ENCODE peak calls at places on chromosomes 16 and 17, in eight cellular contexts. U, D, S, V, G, X, H and N are unnamed samples.

GRCh38 chr16:50067290-50067853 is 1.6 kb downstream of the HEATR3 start:
- DNase-seq in U (peak), D (peak), S (no peak), V (peak), G (peak), X (peak), H (no peak), N (no peak)

GRCh38 chr17:13601317-13601775 is 383 bp downstream of the HS3ST3A1 start:
- DNase-seq in U (peak), D (no peak), S (no peak), V (no peak), G (no peak), X (no peak), H (no peak), N (no peak)

GRCh38 chr17:27544350-27545131 is 86.4 kb upstream of the LGALS9 start:
- DNase-seq in U (no peak), D (no peak), S (no peak), V (no peak), G (peak), X (no peak), H (no peak), N (no peak)

GRCh38 chr16:70754371-70754770 is 46.6 kb downstream of the VAC14 start:
- DNase-seq in U (no peak), D (no peak), S (peak), V (no peak), G (no peak), X (no peak), H (no peak), N (peak)

GRCh38 chr17:35291802-35292201 is 48.9 kb downstream of the SLFN5 start:
- DNase-seq in U (peak), D (no peak), S (no peak), V (no peak), G (no peak), X (no peak), H (no peak), N (no peak)

GRCh38 chr16:88748364-88748763 is 36.7 kb downstream of the PIEZO1 start:
- DNase-seq in U (no peak), D (no peak), S (no peak), V (no peak), G (no peak), X (no peak), H (no peak), N (no peak)

GRCh38 chr17:75260679-75261335 is 599 bp downstream of the GGA3 start:
- DNase-seq in U (peak), D (no peak), S (no peak), V (no peak), G (no peak), X (no peak), H (no peak), N (no peak)

GRCh38 chr16:87654826-87655225 is 52.5 kb downstream of the JPH3 start:
- DNase-seq in U (no peak), D (no peak), S (no peak), V (no peak), G (no peak), X (no peak), H (no peak), N (no peak)

GRCh38 chr16:12082207-12082606 is 105.7 kb downstream of the SNX29 start:
- DNase-seq in U (no peak), D (no peak), S (no peak), V (no peak), G (no peak), X (no peak), H (no peak), N (no peak)

GRCh38 chr17:53924530-53925455 is 102.1 kb downstream of the KIF2B start:
- DNase-seq in U (no peak), D (peak), S (no peak), V (peak), G (no peak), X (no peak), H (no peak), N (no peak)

GRCh38 chr16:81581107-81581506 is 136.5 kb downstream of the CMIP start:
- DNase-seq in U (no peak), D (no peak), S (no peak), V (no peak), G (no peak), X (no peak), H (peak), N (no peak)

GRCh38 chr17:61416540-61417363 is 17.1 kb downstream of the TBX2 start:
- DNase-seq in U (peak), D (peak), S (peak), V (peak), G (peak), X (peak), H (peak), N (peak)

GRCh38 chr17:50986989-50987660 is 121.0 kb upstream of the TOB1 start:
- DNase-seq in U (peak), D (no peak), S (no peak), V (no peak), G (no peak), X (no peak), H (no peak), N (no peak)

GRCh38 chr17:4947411-4948165 is 742 bp downstream of the PFN1 start:
- DNase-seq in U (peak), D (peak), S (peak), V (peak), G (peak), X (no peak), H (peak), N (peak)

GRCh38 chr16:55253987-55254386 is 70.0 kb upstream of the IRX6 start:
- DNase-seq in U (no peak), D (no peak), S (no peak), V (no peak), G (no peak), X (no peak), H (no peak), N (no peak)

GRCh38 chr16:66728117-66728787 is 23.2 kb downstream of the DYNC1LI2 start:
- DNase-seq in U (peak), D (peak), S (no peak), V (peak), G (peak), X (peak), H (peak), N (peak)

GRCh38 chr16:56886826-56887225 is 21.8 kb downstream of the SLC12A3 start:
- DNase-seq in U (no peak), D (no peak), S (no peak), V (no peak), G (no peak), X (no peak), H (no peak), N (no peak)

GRCh38 chr16:51465026-51465425 is 314.0 kb upstream of the SALL1 start:
- DNase-seq in U (peak), D (no peak), S (no peak), V (no peak), G (no peak), X (no peak), H (no peak), N (no peak)

GRCh38 chr17:9470171-9470570 is 105.4 kb downstream of the STX8 start:
- DNase-seq in U (peak), D (no peak), S (no peak), V (no peak), G (peak), X (no peak), H (no peak), N (no peak)

GRCh38 chr17:12180644-12181261 is 160.1 kb downstream of the MAP2K4 start:
- DNase-seq in U (peak), D (no peak), S (no peak), V (peak), G (peak), X (peak), H (no peak), N (no peak)

GRCh38 chr16:65176603-65177002 is 54.7 kb upstream of the CDH11 start:
- DNase-seq in U (peak), D (peak), S (peak), V (no peak), G (no peak), X (no peak), H (no peak), N (no peak)

GRCh38 chr16:49580751-49581303 is 207.2 kb downstream of the C16orf78 start:
- DNase-seq in U (no peak), D (no peak), S (no peak), V (no peak), G (no peak), X (no peak), H (no peak), N (no peak)

GRCh38 chr16:716768-717325 is 1.9 kb downstream of the METRN start:
- DNase-seq in U (no peak), D (no peak), S (no peak), V (no peak), G (no peak), X (no peak), H (no peak), N (no peak)

GRCh38 chr17:20127660-20128413 is 118.7 kb downstream of the SPECC1 start:
- DNase-seq in U (peak), D (no peak), S (no peak), V (no peak), G (no peak), X (no peak), H (no peak), N (no peak)

GRCh38 chr17:11493947-11494346 is 104.3 kb upstream of the DNAH9 start:
- DNase-seq in U (no peak), D (no peak), S (no peak), V (peak), G (no peak), X (no peak), H (no peak), N (no peak)

GRCh38 chr16:47592232-47592631 is 131.1 kb downstream of the PHKB start:
- DNase-seq in U (no peak), D (no peak), S (no peak), V (no peak), G (no peak), X (no peak), H (no peak), N (no peak)

GRCh38 chr17:52470553-52470952 is 312.0 kb upstream of the CA10 start:
- DNase-seq in U (no peak), D (no peak), S (no peak), V (peak), G (no peak), X (no peak), H (no peak), N (no peak)

GRCh38 chr16:82031116-82032084 is 3.7 kb upstream of the HSD17B2 start:
- DNase-seq in U (peak), D (peak), S (no peak), V (peak), G (no peak), X (peak), H (no peak), N (no peak)

GRCh38 chr16:3007957-3008748 is 4.6 kb upstream of the CLDN9 start:
- DNase-seq in U (no peak), D (no peak), S (peak), V (peak), G (no peak), X (no peak), H (no peak), N (no peak)

GRCh38 chr17:45316271-45317112 is at the start of gene MAP3K14:
- DNase-seq in U (peak), D (peak), S (peak), V (peak), G (peak), X (no peak), H (peak), N (peak)

GRCh38 chr17:40986920-40987319 is 2.8 kb upstream of the KRT40 start:
- DNase-seq in U (no peak), D (no peak), S (no peak), V (no peak), G (no peak), X (no peak), H (no peak), N (no peak)

GRCh38 chr17:40063915-40064531 is 1.3 kb downstream of the THRA start:
- DNase-seq in U (peak), D (peak), S (no peak), V (no peak), G (no peak), X (no peak), H (no peak), N (no peak)

GRCh38 chr17:41710472-41711090 is 1.6 kb upstream of the GAST start:
- DNase-seq in U (peak), D (no peak), S (no peak), V (no peak), G (no peak), X (no peak), H (no peak), N (no peak)

GRCh38 chr16:85835227-85835751 is 35.8 kb downstream of the COX4I1 start:
- DNase-seq in U (no peak), D (no peak), S (no peak), V (no peak), G (no peak), X (no peak), H (no peak), N (peak)

GRCh38 chr16:85833540-85833914 is 34.0 kb downstream of the COX4I1 start:
- DNase-seq in U (no peak), D (no peak), S (no peak), V (no peak), G (no peak), X (no peak), H (no peak), N (peak)

GRCh38 chr16:85835956-85836705 is 36.6 kb downstream of the COX4I1 start:
- DNase-seq in U (no peak), D (no peak), S (no peak), V (no peak), G (no peak), X (no peak), H (no peak), N (no peak)

GRCh38 chr16:85832578-85833539 is 33.4 kb downstream of the COX4I1 start:
- DNase-seq in U (no peak), D (no peak), S (no peak), V (no peak), G (no peak), X (no peak), H (no peak), N (no peak)

GRCh38 chr16:85834741-85835140 is 35.2 kb downstream of the COX4I1 start:
- DNase-seq in U (no peak), D (no peak), S (no peak), V (no peak), G (no peak), X (no peak), H (no peak), N (no peak)
- H3K27ac ChIP-seq in U (no peak), D (no peak), S (no peak), V (no peak), G (no peak), X (no peak), H (no peak), N (no peak)

DNA sequence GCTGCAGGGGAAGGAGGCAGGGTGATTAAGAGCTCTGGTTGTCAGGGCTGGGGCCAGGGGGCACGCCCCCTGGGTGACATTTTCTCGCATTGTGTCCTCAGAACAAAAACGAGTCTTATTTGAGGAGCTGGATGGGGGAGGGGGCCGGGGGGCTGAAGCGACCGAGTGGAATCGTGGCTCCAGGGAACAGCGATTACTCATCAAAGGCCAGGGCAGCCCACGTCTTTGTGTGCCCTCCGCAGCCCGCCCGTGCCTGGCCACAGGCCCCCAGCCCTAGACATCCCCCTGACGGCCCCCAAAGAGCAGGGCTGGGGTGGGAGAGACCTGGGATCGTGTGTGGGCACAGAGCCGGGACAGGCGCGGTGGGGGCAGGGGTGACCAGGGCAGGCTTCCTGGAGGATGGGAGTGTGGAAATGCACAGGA is 23.8 kb upstream of the PHB1 start:
- DNase-seq in U (no peak), D (no peak), S (no peak), V (peak), G (no peak), X (no peak), H (no peak), N (no peak)
- H3K4me3 ChIP-seq in U (no peak), D (no peak), S (no peak), V (peak), G (no peak), X (no peak), H (no peak), N (no peak)

DNA sequence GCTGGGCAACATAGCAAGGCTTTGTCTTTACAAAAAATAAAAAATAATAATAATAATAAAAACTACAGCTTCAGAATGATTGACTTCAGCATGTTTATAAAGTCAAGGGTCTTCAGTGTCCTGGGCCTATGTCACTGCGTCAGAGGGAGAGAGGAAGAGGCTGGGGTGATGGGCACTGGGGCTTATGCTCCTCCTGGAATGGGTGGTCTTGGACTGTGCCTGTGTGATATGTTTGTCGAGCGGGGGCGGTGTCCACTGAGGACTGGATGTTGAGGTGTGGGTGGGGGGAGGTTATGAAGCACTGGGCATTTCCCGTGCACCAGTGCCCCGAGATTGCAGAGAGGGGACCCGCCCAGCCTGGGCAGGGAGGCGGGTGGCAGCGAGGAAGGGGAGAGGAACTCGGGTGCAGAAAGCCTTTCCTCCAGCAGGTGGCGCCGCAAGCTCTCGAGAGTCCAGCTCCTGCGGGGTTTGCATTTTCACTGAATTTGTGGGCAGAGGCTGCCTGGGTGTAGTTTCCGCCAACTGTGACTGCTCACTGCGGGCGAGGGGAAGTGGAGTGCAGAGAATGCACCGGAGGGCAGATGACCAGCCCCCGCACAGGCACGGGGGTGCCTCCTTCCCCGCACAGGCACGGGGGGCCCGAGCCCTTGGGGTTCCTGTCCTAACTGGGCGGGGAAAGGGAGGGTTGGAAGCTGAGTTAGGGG is 190.5 kb downstream of the SEC14L1 start:
- DNase-seq in U (peak), D (peak), S (peak), V (peak), G (peak), X (peak), H (peak), N (peak)
- H3K27ac ChIP-seq in U (peak), D (no peak), S (peak), V (no peak), G (peak), X (peak), H (peak), N (no peak)

DNA sequence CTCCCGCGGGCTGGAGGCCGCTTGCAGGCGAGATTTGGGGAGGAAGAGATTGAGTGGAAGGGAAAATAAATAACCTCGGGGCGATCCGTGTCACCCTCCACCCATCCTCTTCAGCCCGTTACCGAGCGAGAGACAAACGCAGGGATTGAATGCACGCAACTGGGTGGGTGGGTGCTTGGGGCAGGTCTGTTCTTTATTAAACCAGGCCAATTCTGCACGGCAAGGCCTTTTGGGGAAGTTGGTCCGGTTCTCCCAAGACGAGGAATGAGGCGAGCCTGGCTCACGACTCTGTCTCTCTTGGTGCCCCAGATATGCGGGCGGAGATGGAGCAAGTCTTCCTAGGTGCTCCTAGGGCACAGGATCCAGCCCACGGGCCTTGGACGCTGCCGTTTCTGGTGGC is 396 bp upstream of the HOXB7 start:
- DNase-seq in U (peak), D (no peak), S (no peak), V (no peak), G (no peak), X (no peak), H (no peak), N (no peak)
- H3K4me3 ChIP-seq in U (peak), D (peak), S (peak), V (no peak), G (peak), X (peak), H (peak), N (peak)